ENCODE peak calls at places on chromosomes 2 and 18, in four cellular contexts. N, A, S and W are unnamed samples.

GRCh38 chr2:96963316-96963715 is 23.1 kb downstream of the FAM178B start:
- DNase-seq in N (no peak), A (no peak), S (no peak), W (no peak)

GRCh38 chr2:70531419-70532130 is 22.1 kb downstream of the TGFA start:
- DNase-seq in N (no peak), A (no peak), S (no peak), W (no peak)

GRCh38 chr18:46141199-46141598 is 37.0 kb downstream of the HAUS1 start:
- DNase-seq in N (no peak), A (no peak), S (no peak), W (no peak)

GRCh38 chr18:54360406-54360805 is 2.7 kb downstream of the C18orf54 start:
- DNase-seq in N (peak), A (no peak), S (peak), W (peak)

GRCh38 chr2:153986488-153987229 is 114.9 kb downstream of the GALNT13 start:
- DNase-seq in N (no peak), A (no peak), S (peak), W (no peak)

GRCh38 chr2:1658394-1659151 is 85.7 kb downstream of the PXDN start:
- DNase-seq in N (no peak), A (no peak), S (no peak), W (no peak)

GRCh38 chr2:10864888-10865551 is 46.7 kb upstream of the KCNF1 start:
- DNase-seq in N (no peak), A (no peak), S (no peak), W (no peak)

GRCh38 chr2:178530625-178531142 is 50.4 kb downstream of the PLEKHA3 start:
- DNase-seq in N (no peak), A (no peak), S (no peak), W (peak)

GRCh38 chr2:105868060-105868459 is 123.3 kb downstream of the NCK2 start:
- DNase-seq in N (no peak), A (no peak), S (no peak), W (no peak)

GRCh38 chr2:120393456-120393855 is 47.5 kb downstream of the INHBB start:
- DNase-seq in N (no peak), A (no peak), S (no peak), W (no peak)

GRCh38 chr18:9614401-9615279 is at the start of gene PPP4R1:
- DNase-seq in N (peak), A (peak), S (peak), W (peak)

GRCh38 chr2:238320648-238321281 is 447 bp downstream of the TRAF3IP1 start:
- DNase-seq in N (peak), A (no peak), S (no peak), W (peak)

GRCh38 chr2:174335605-174336402 is 1.1 kb downstream of the SP9 start:
- DNase-seq in N (no peak), A (no peak), S (no peak), W (no peak)

GRCh38 chr2:20443276-20443920 is 3.5 kb upstream of the RHOB start:
- DNase-seq in N (peak), A (no peak), S (peak), W (peak)

GRCh38 chr18:55179460-55180195 is 220.4 kb upstream of the CCDC68 start:
- DNase-seq in N (peak), A (no peak), S (peak), W (peak)

GRCh38 chr2:68879296-68879695 is 8.1 kb upstream of the BMP10 start:
- DNase-seq in N (peak), A (no peak), S (no peak), W (peak)

GRCh38 chr2:206563374-206563773 is 78.9 kb upstream of the FAM237A start:
- DNase-seq in N (no peak), A (no peak), S (no peak), W (no peak)

GRCh38 chr18:41121116-41121826 is 833.8 kb upstream of the PIK3C3 start:
- DNase-seq in N (peak), A (no peak), S (peak), W (peak)

GRCh38 chr18:49162226-49162848 is 211.6 kb upstream of the SMAD7 start:
- DNase-seq in N (no peak), A (no peak), S (no peak), W (no peak)

GRCh38 chr18:51802589-51802988 is 537.4 kb upstream of the DCC start:
- DNase-seq in N (no peak), A (no peak), S (no peak), W (no peak)

GRCh38 chr18:48796491-48797205 is 154.1 kb downstream of the SMAD7 start:
- DNase-seq in N (no peak), A (no peak), S (no peak), W (no peak)

GRCh38 chr2:104864280-104864599 is 10.3 kb downstream of the POU3F3 start:
- DNase-seq in N (no peak), A (no peak), S (peak), W (no peak)

GRCh38 chr2:132437852-132438649 is 21.4 kb downstream of the GPR39 start:
- DNase-seq in N (no peak), A (no peak), S (no peak), W (no peak)

GRCh38 chr2:14996306-14997014 is 363.9 kb downstream of the LRATD1 start:
- DNase-seq in N (no peak), A (no peak), S (no peak), W (no peak)

GRCh38 chr2:207779523-207779922 is 9.8 kb upstream of the FZD5 start:
- DNase-seq in N (no peak), A (no peak), S (no peak), W (no peak)

GRCh38 chr18:33839452-33840225 is 261.6 kb downstream of the ASXL3 start:
- DNase-seq in N (peak), A (no peak), S (peak), W (peak)

GRCh38 chr2:241982711-241983570 is 113.4 kb downstream of the RTP5 start:
- DNase-seq in N (no peak), A (no peak), S (no peak), W (no peak)

GRCh38 chr2:194545978-194546377 is 1111.0 kb upstream of the SLC39A10 start:
- DNase-seq in N (no peak), A (no peak), S (peak), W (peak)

GRCh38 chr2:24210723-24211122 is 35.9 kb downstream of the FAM228A start:
- DNase-seq in N (no peak), A (no peak), S (no peak), W (no peak)

GRCh38 chr2:64226611-64227010 is 82.4 kb upstream of the PELI1 start:
- DNase-seq in N (no peak), A (no peak), S (no peak), W (no peak)

GRCh38 chr2:233021771-233022170 is 8.7 kb upstream of the NGEF start:
- DNase-seq in N (peak), A (no peak), S (no peak), W (no peak)

GRCh38 chr2:234559609-234560008 is 62.7 kb upstream of the ARL4C start:
- DNase-seq in N (no peak), A (no peak), S (no peak), W (no peak)

GRCh38 chr2:241120440-241120839 is 18.4 kb upstream of the MTERF4 start:
- DNase-seq in N (no peak), A (no peak), S (no peak), W (no peak)

GRCh38 chr2:150552421-150552820 is 65.0 kb upstream of the RND3 start:
- DNase-seq in N (no peak), A (no peak), S (no peak), W (no peak)

GRCh38 chr2:150545931-150546330 is 58.5 kb upstream of the RND3 start:
- DNase-seq in N (no peak), A (no peak), S (no peak), W (no peak)

GRCh38 chr2:150544731-150545130 is 57.3 kb upstream of the RND3 start:
- DNase-seq in N (no peak), A (no peak), S (no peak), W (no peak)

GRCh38 chr2:150549381-150549780 is 61.9 kb upstream of the RND3 start:
- DNase-seq in N (no peak), A (no peak), S (no peak), W (no peak)

GRCh38 chr2:150548527-150548926 is 61.1 kb upstream of the RND3 start:
- DNase-seq in N (peak), A (no peak), S (peak), W (peak)
- TF ChIP-seq CTCF in N (peak), A (no peak), S (peak), W (peak)

GRCh38 chr2:8611246-8611645 is 70.6 kb upstream of the ID2 start:
- DNase-seq in N (no peak), A (no peak), S (no peak), W (no peak)

GRCh38 chr2:8614646-8615045 is 67.2 kb upstream of the ID2 start:
- DNase-seq in N (no peak), A (no peak), S (no peak), W (no peak)

GRCh38 chr2:8609357-8609804 is 72.5 kb upstream of the ID2 start:
- DNase-seq in N (no peak), A (no peak), S (no peak), W (peak)

GRCh38 chr2:8612734-8613179 is 69.1 kb upstream of the ID2 start:
- DNase-seq in N (no peak), A (no peak), S (no peak), W (no peak)

GRCh38 chr2:8611712-8612111 is 70.1 kb upstream of the ID2 start:
- DNase-seq in N (no peak), A (no peak), S (no peak), W (no peak)
- H3K4me3 ChIP-seq in N (no peak), A (no peak), S (no peak), W (no peak)

GRCh38 chr2:239824051-239824694 is 201.0 kb downstream of the NDUFA10 start:
- DNase-seq in N (no peak), A (no peak), S (no peak), W (peak)
- TF ChIP-seq CTCF in N (no peak), A (peak), S (peak), W (peak)

DNA sequence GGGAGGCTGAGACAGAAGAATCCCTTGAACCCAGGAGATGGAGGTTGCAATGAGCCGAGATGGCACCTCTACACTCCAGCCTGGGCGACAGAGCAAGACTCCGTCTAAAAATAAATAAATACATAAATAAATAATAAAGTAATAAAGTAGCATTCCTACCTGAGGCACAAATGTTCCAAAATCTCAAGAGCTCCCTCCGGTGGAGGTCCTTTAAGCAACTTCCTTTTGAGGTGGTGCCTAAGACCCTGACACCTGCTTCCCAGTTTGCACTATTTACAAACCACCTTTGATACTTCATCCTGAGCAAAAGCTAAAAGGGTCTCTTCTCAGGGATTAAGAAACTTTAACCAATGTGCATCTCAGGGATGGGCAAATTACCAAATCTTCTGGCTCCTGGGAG is 505.1 kb downstream of the CNTNAP5 start:
- DNase-seq in N (no peak), A (no peak), S (no peak), W (no peak)
- H3K4me3 ChIP-seq in N (no peak), A (no peak), S (no peak), W (no peak)

GRCh38 chr2:235670974-235671787 is 177.3 kb downstream of the AGAP1 start:
- DNase-seq in N (no peak), A (no peak), S (no peak), W (no peak)
- TF ChIP-seq CTCF in N (no peak), A (no peak), S (no peak), W (no peak)

DNA sequence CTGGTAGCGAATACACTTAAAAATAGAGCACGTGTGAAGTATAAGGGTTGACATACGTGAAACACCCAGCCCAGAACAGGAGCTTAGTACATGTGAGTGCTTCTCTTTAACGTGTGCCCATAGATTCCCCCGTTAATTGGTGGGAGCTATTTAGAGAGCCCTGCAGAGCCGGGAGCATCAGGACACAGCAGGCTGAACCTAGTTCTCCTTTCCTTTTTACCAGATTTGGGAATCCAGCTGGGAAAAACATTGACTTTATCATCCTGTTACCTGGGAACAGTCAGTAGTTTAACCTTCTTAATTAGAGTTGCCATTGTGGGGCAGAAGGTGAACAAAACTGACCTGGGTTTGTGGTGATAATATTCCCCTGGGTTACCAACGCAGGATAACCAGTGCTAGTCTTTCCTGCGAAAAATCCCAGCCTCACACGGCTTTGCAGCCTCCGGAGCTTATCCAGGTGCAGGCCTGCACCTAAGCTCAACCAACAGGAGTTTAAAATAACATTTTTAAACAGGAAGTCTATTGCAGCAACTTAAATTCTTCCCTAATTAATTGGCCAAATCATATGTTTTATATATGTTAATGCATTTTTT is 78.1 kb upstream of the SPTBN1 start:
- DNase-seq in N (no peak), A (no peak), S (no peak), W (no peak)
- H3K4me3 ChIP-seq in N (no peak), A (no peak), S (no peak), W (no peak)

GRCh38 chr18:57052759-57053158 is 94.1 kb upstream of the BOD1L2 start:
- DNase-seq in N (no peak), A (no peak), S (no peak), W (no peak)

GRCh38 chr18:57051586-57052044 is 95.3 kb upstream of the BOD1L2 start:
- DNase-seq in N (no peak), A (no peak), S (no peak), W (no peak)

GRCh38 chr18:57050314-57050949 is 96.5 kb upstream of the BOD1L2 start:
- DNase-seq in N (no peak), A (no peak), S (no peak), W (no peak)

GRCh38 chr18:57051019-57051418 is 95.9 kb upstream of the BOD1L2 start:
- DNase-seq in N (no peak), A (no peak), S (no peak), W (no peak)

GRCh38 chr18:57052173-57052572 is 94.7 kb upstream of the BOD1L2 start:
- DNase-seq in N (no peak), A (no peak), S (no peak), W (no peak)
- TF ChIP-seq CTCF in N (no peak), A (no peak), S (no peak), W (no peak)

DNA sequence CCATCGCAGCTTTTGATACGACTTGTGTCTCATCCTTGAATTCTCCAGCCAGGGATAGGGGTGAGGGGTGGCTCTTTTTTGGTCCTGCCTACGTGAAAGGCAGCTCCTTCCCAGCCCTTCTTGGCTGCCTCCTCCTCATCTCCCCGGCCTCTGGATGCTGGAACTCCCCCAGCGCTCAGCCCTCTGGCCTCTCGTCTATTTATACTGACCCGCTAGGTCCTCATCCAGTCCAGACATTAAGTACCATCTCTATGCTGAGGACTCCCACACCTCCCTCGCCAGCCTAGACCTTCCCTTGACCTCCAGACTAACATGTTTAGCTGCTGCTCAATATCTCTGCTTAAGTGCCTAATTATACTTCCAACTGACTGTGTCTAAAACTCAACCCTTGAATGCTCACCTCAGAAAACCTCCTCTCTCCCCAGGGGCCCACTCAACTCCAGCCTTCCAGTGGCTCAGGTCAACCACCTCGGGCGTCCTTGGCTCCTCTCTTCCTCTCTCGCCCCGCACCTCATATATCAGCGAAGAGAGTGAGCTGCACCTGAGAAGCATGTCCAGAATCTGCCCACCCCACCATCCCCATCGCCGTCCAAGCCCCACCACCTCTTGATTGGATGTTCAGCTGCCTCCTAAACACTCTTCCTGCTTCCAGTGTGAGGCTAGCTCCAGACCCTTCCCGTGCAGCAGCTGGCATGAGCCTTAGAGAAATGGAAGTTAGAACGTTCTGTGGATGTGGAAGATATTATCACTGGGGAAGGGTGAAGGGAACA is 34.8 kb downstream of the TOGARAM2 start:
- DNase-seq in N (no peak), A (no peak), S (no peak), W (peak)
- H3K4me3 ChIP-seq in N (no peak), A (no peak), S (no peak), W (no peak)

GRCh38 chr2:31688282-31688681 is 107.5 kb upstream of the SRD5A2 start:
- DNase-seq in N (no peak), A (no peak), S (no peak), W (peak)
- TF ChIP-seq CTCF in N (peak), A (no peak), S (peak), W (peak)

GRCh38 chr2:467892-468630 is 180.2 kb upstream of the ALKAL2 start:
- DNase-seq in N (no peak), A (no peak), S (no peak), W (no peak)
- H3K4me3 ChIP-seq in N (no peak), A (peak), S (no peak), W (no peak)